ENCODE peak calls at places on chromosomes 16 and 17, in four cellular contexts. One of them, this sample, is unnamed.

GRCh38 chr17:61405686-61406542 is 6.3 kb downstream of the TBX2 start:
- DNase-seq in K562: no peak
- DNase-seq in HCT116: no peak
- DNase-seq in H1: no peak
- DNase-seq in this sample: no peak

GRCh38 chr17:38606646-38607611 is 1.2 kb upstream of the SRCIN1 start:
- DNase-seq in K562: no peak
- DNase-seq in HCT116: no peak
- DNase-seq in H1: no peak
- DNase-seq in this sample: no peak

GRCh38 chr16:3023415-3023668 is 400 bp downstream of the HCFC1R1 start:
- DNase-seq in K562: peak; percentile 68
- DNase-seq in HCT116: peak; percentile 73
- DNase-seq in H1: no peak
- DNase-seq in this sample: no peak

GRCh38 chr16:83363521-83363920 is 444.3 kb upstream of the HSBP1 start:
- DNase-seq in K562: no peak
- DNase-seq in HCT116: no peak
- DNase-seq in H1: no peak
- DNase-seq in this sample: no peak

GRCh38 chr16:60815033-60815432 is 1221.2 kb downstream of the CDH8 start:
- DNase-seq in K562: no peak
- DNase-seq in HCT116: no peak
- DNase-seq in H1: no peak
- DNase-seq in this sample: no peak

GRCh38 chr16:72561-73537 is at the start of gene RHBDF1:
- DNase-seq in K562: peak; percentile 73
- DNase-seq in HCT116: no peak
- DNase-seq in H1: no peak
- DNase-seq in this sample: no peak

GRCh38 chr16:87563714-87564523 is 38.4 kb upstream of the JPH3 start:
- DNase-seq in K562: no peak
- DNase-seq in HCT116: no peak
- DNase-seq in H1: no peak
- DNase-seq in this sample: no peak

GRCh38 chr17:5921919-5922318 is 148.3 kb upstream of the WSCD1 start:
- DNase-seq in K562: no peak
- DNase-seq in HCT116: peak; percentile 21
- DNase-seq in H1: no peak
- DNase-seq in this sample: no peak

GRCh38 chr17:39239640-39240314 is 14.0 kb upstream of the STAC2 start:
- DNase-seq in K562: peak; percentile 76
- DNase-seq in HCT116: peak; percentile 59
- DNase-seq in H1: no peak
- DNase-seq in this sample: peak; percentile 55

GRCh38 chr17:70808596-70808995 is 639.3 kb downstream of the KCNJ2 start:
- DNase-seq in K562: no peak
- DNase-seq in HCT116: peak; percentile 28
- DNase-seq in H1: no peak
- DNase-seq in this sample: no peak

GRCh38 chr17:29195465-29196081 is 15.4 kb upstream of the MYO18A start:
- DNase-seq in K562: no peak
- DNase-seq in HCT116: no peak
- DNase-seq in H1: no peak
- DNase-seq in this sample: no peak

GRCh38 chr16:6189216-6189615 is 1091.6 kb upstream of the EEF2KMT start:
- DNase-seq in K562: no peak
- DNase-seq in HCT116: no peak
- DNase-seq in H1: no peak
- DNase-seq in this sample: no peak

GRCh38 chr17:43905400-43905984 is 1.8 kb downstream of the MPP2 start:
- DNase-seq in K562: no peak
- DNase-seq in HCT116: no peak
- DNase-seq in H1: no peak
- DNase-seq in this sample: no peak

GRCh38 chr17:40511667-40512221 is 10.3 kb upstream of the TNS4 start:
- DNase-seq in K562: no peak
- DNase-seq in HCT116: no peak
- DNase-seq in H1: no peak
- DNase-seq in this sample: no peak

GRCh38 chr17:68507581-68507980 is 4.6 kb upstream of the PRKAR1A start:
- DNase-seq in K562: no peak
- DNase-seq in HCT116: no peak
- DNase-seq in H1: no peak
- DNase-seq in this sample: no peak

GRCh38 chr16:54921229-54921824 is 9.3 kb upstream of the IRX5 start:
- DNase-seq in K562: no peak
- DNase-seq in HCT116: no peak
- DNase-seq in H1: no peak
- DNase-seq in this sample: no peak

GRCh38 chr17:14793237-14793636 is 471.9 kb downstream of the PMP22 start:
- DNase-seq in K562: no peak
- DNase-seq in HCT116: no peak
- DNase-seq in H1: no peak
- DNase-seq in this sample: no peak

GRCh38 chr17:47254403-47254943 is 846 bp downstream of the ITGB3 start:
- DNase-seq in K562: no peak
- DNase-seq in HCT116: no peak
- DNase-seq in H1: no peak
- DNase-seq in this sample: no peak

GRCh38 chr17:47251421-47251940 is 2.1 kb upstream of the ITGB3 start:
- DNase-seq in K562: no peak
- DNase-seq in HCT116: no peak
- DNase-seq in H1: no peak
- DNase-seq in this sample: no peak

GRCh38 chr17:47252766-47253512 is 688 bp upstream of the ITGB3 start:
- DNase-seq in K562: no peak
- DNase-seq in HCT116: no peak
- DNase-seq in H1: no peak
- DNase-seq in this sample: no peak

GRCh38 chr17:47252209-47252608 is 1.4 kb upstream of the ITGB3 start:
- DNase-seq in K562: no peak
- DNase-seq in HCT116: no peak
- DNase-seq in H1: no peak
- DNase-seq in this sample: peak; percentile 81

DNA sequence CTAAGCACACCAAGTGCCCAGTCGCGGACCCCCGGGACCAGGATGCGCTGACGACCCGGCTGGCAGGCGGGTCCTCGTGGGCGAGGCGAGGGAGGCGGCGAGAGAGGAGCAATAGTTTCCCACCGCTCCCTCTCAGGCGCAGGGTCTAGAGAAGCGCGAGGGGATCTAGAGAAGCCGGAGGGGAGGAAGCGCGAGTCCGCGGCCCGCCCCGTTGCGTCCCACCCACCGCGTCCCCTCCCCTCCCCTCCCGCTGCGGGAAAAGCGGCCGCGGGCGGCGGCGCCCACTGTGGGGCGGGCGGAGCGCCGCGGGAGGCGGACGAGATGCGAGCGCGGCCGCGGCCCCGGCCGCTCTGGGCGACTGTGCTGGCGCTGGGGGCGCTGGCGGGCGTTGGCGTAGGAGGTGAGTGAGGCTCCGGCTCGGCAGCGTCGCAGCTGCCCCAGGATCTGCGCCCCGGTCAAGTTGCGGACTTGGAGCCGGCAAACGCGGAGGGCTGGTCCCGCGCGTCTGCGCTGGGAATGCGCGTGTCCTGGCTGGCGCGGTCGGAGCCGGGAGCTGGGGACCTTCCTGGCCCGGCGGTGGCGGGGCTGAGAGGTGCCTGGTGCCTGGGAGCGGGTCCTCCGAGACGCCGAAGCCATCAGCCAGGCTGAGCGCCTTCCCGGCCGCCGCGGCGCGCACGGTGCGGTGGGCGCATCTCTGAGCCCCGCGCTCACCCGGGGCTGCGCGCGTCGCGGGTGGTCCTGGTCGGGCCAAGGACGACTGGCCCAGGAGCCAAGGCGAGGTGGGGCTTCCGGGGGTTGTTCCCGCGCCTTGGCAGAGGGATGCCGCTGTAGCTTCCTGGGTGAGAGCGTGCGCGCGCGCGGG is at the start of gene ITGB3:
- DNase-seq in K562: peak; percentile 90
- DNase-seq in HCT116: peak; percentile 50
- DNase-seq in H1: no peak
- DNase-seq in this sample: peak; percentile 37
- TF ChIP-seq FOSL1 in K562: no peak
- TF ChIP-seq FOSL1 in HCT116: no peak
- TF ChIP-seq FOSL1 in H1: no peak
- TF ChIP-seq FOSL1 in this sample: no peak

GRCh38 chr17:46106966-46107644 is 86.1 kb downstream of the KANSL1 start:
- DNase-seq in K562: no peak
- DNase-seq in HCT116: no peak
- DNase-seq in H1: peak; percentile 27
- DNase-seq in this sample: no peak

GRCh38 chr17:46109603-46110189 is 83.5 kb downstream of the KANSL1 start:
- DNase-seq in K562: peak; percentile 29
- DNase-seq in HCT116: no peak
- DNase-seq in H1: no peak
- DNase-seq in this sample: no peak

GRCh38 chr17:46108120-46108519 is 85.1 kb downstream of the KANSL1 start:
- DNase-seq in K562: no peak
- DNase-seq in HCT116: no peak
- DNase-seq in H1: no peak
- DNase-seq in this sample: peak; percentile 68

GRCh38 chr17:46108550-46109110 is 84.6 kb downstream of the KANSL1 start:
- DNase-seq in K562: peak; percentile 49
- DNase-seq in HCT116: no peak
- DNase-seq in H1: no peak
- DNase-seq in this sample: peak; percentile 61

GRCh38 chr17:46110219-46110618 is 83.0 kb downstream of the KANSL1 start:
- DNase-seq in K562: no peak
- DNase-seq in HCT116: no peak
- DNase-seq in H1: no peak
- DNase-seq in this sample: no peak
- TF ChIP-seq FOSL1 in K562: no peak
- TF ChIP-seq FOSL1 in HCT116: no peak
- TF ChIP-seq FOSL1 in H1: no peak
- TF ChIP-seq FOSL1 in this sample: no peak

DNA sequence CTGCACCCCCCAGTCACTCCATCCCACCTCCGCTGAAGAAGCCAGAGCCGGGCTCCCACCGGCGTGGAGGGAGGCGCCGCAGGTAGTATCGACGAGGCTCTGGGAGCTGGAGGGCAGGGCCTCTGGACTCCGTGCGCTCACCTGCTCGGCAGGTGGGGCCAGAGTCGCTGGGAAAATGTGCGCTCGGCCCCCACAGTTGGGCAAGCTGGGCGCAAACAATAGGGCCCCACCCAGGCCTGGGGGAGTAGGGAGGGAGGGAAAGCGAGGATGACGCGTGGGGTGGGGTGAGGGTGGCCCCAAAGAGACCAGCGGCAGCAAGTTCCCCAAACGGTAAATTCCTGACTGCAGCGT is 660 bp downstream of the JUP start:
- DNase-seq in K562: peak; percentile 81
- DNase-seq in HCT116: no peak
- DNase-seq in H1: no peak
- DNase-seq in this sample: no peak
- TF ChIP-seq FOSL1 in K562: no peak
- TF ChIP-seq FOSL1 in HCT116: no peak
- TF ChIP-seq FOSL1 in H1: no peak
- TF ChIP-seq FOSL1 in this sample: no peak

GRCh38 chr16:81536648-81537047 is 92.0 kb downstream of the CMIP start:
- DNase-seq in K562: no peak
- DNase-seq in HCT116: no peak
- DNase-seq in H1: no peak
- DNase-seq in this sample: no peak

GRCh38 chr16:81535679-81536360 is 91.2 kb downstream of the CMIP start:
- DNase-seq in K562: no peak
- DNase-seq in HCT116: no peak
- DNase-seq in H1: no peak
- DNase-seq in this sample: peak; percentile 63

GRCh38 chr16:81541314-81541713 is 96.7 kb downstream of the CMIP start:
- DNase-seq in K562: no peak
- DNase-seq in HCT116: no peak
- DNase-seq in H1: no peak
- DNase-seq in this sample: no peak

GRCh38 chr16:81537721-81538561 is 93.3 kb downstream of the CMIP start:
- DNase-seq in K562: peak; percentile 47
- DNase-seq in HCT116: no peak
- DNase-seq in H1: no peak
- DNase-seq in this sample: no peak

GRCh38 chr16:81539009-81539820 is 94.6 kb downstream of the CMIP start:
- DNase-seq in K562: no peak
- DNase-seq in HCT116: no peak
- DNase-seq in H1: no peak
- DNase-seq in this sample: no peak
- TF ChIP-seq FOSL1 in K562: no peak
- TF ChIP-seq FOSL1 in HCT116: no peak
- TF ChIP-seq FOSL1 in H1: no peak
- TF ChIP-seq FOSL1 in this sample: no peak

GRCh38 chr16:77569406-77569805 is 134.6 kb upstream of the ADAMTS18 start:
- DNase-seq in K562: no peak
- DNase-seq in HCT116: no peak
- DNase-seq in H1: no peak
- DNase-seq in this sample: no peak
- TF ChIP-seq FOSL1 in K562: no peak
- TF ChIP-seq FOSL1 in HCT116: no peak
- TF ChIP-seq FOSL1 in H1: no peak
- TF ChIP-seq FOSL1 in this sample: no peak

GRCh38 chr17:16918443-16918842 is 53.5 kb downstream of the TNFRSF13B start:
- DNase-seq in K562: no peak
- DNase-seq in HCT116: no peak
- DNase-seq in H1: no peak
- DNase-seq in this sample: no peak
- TF ChIP-seq FOSL1 in K562: no peak
- TF ChIP-seq FOSL1 in HCT116: no peak
- TF ChIP-seq FOSL1 in H1: no peak
- TF ChIP-seq FOSL1 in this sample: no peak

GRCh38 chr16:48583075-48584065 is 26.6 kb downstream of the N4BP1 start:
- DNase-seq in K562: no peak
- DNase-seq in HCT116: no peak
- DNase-seq in H1: no peak
- DNase-seq in this sample: no peak
- TF ChIP-seq FOSL1 in K562: no peak
- TF ChIP-seq FOSL1 in HCT116: no peak
- TF ChIP-seq FOSL1 in H1: no peak
- TF ChIP-seq FOSL1 in this sample: no peak

GRCh38 chr16:85625053-85625452 is 11.9 kb downstream of the GSE1 start:
- DNase-seq in K562: no peak
- DNase-seq in HCT116: no peak
- DNase-seq in H1: no peak
- DNase-seq in this sample: no peak

GRCh38 chr16:85627102-85627834 is 14.1 kb downstream of the GSE1 start:
- DNase-seq in K562: no peak
- DNase-seq in HCT116: no peak
- DNase-seq in H1: no peak
- DNase-seq in this sample: no peak

GRCh38 chr16:85625485-85626117 is 12.5 kb downstream of the GSE1 start:
- DNase-seq in K562: no peak
- DNase-seq in HCT116: no peak
- DNase-seq in H1: no peak
- DNase-seq in this sample: no peak

GRCh38 chr16:85627835-85628556 is 14.9 kb downstream of the GSE1 start:
- DNase-seq in K562: no peak
- DNase-seq in HCT116: no peak
- DNase-seq in H1: no peak
- DNase-seq in this sample: no peak

GRCh38 chr16:85626191-85626951 is 13.2 kb downstream of the GSE1 start:
- DNase-seq in K562: no peak
- DNase-seq in HCT116: no peak
- DNase-seq in H1: no peak
- DNase-seq in this sample: no peak
- TF ChIP-seq FOSL1 in K562: no peak
- TF ChIP-seq FOSL1 in HCT116: no peak
- TF ChIP-seq FOSL1 in H1: no peak
- TF ChIP-seq FOSL1 in this sample: no peak

GRCh38 chr17:81510798-81511549 is 1.6 kb downstream of the ACTG1 start:
- DNase-seq in K562: no peak
- DNase-seq in HCT116: no peak
- DNase-seq in H1: no peak
- DNase-seq in this sample: no peak
- TF ChIP-seq FOSL1 in K562: no peak
- TF ChIP-seq FOSL1 in HCT116: no peak
- TF ChIP-seq FOSL1 in H1: no peak
- TF ChIP-seq FOSL1 in this sample: no peak

This sample was measured in HepG2.